ENCODE peak calls at places on chromosome 1, in nine cellular contexts. One of them, this sample, is unnamed. For H3K27me3, the result is how much of the 10 kb centered on the place peaks cover.

GRCh38 chr1:221722254-221723017 is 19.5 kb downstream of the DUSP10 start:
- DNase-seq in IMR-90: no peak
- DNase-seq in lower lobe of right lung: no peak
- DNase-seq in adrenal gland: no peak
- DNase-seq in pancreas: no peak
- DNase-seq in neural progenitor cell: no peak
- DNase-seq in cardiac muscle cell: no peak
- DNase-seq in stomach: no peak
- DNase-seq in fibroblast of lung: no peak
- DNase-seq in this sample: no peak

GRCh38 chr1:62082456-62083363 is 111.9 kb upstream of the L1TD1 start:
- DNase-seq in IMR-90: peak
- DNase-seq in lower lobe of right lung: no peak
- DNase-seq in adrenal gland: peak
- DNase-seq in pancreas: no peak
- DNase-seq in neural progenitor cell: peak
- DNase-seq in cardiac muscle cell: peak
- DNase-seq in stomach: peak
- DNase-seq in fibroblast of lung: peak
- DNase-seq in this sample: no peak

GRCh38 chr1:970973-971730 is 4.9 kb downstream of the PLEKHN1 start:
- DNase-seq in IMR-90: no peak
- DNase-seq in lower lobe of right lung: no peak
- DNase-seq in adrenal gland: no peak
- DNase-seq in pancreas: no peak
- DNase-seq in neural progenitor cell: no peak
- DNase-seq in cardiac muscle cell: no peak
- DNase-seq in stomach: no peak
- DNase-seq in fibroblast of lung: no peak
- DNase-seq in this sample: no peak

GRCh38 chr1:208479435-208479834 is 235.3 kb upstream of the PLXNA2 start:
- DNase-seq in IMR-90: no peak
- DNase-seq in lower lobe of right lung: no peak
- DNase-seq in adrenal gland: no peak
- DNase-seq in pancreas: no peak
- DNase-seq in neural progenitor cell: no peak
- DNase-seq in cardiac muscle cell: no peak
- DNase-seq in stomach: no peak
- DNase-seq in fibroblast of lung: no peak
- DNase-seq in this sample: no peak

GRCh38 chr1:147611021-147611426 is 59.3 kb downstream of the ACP6 start:
- DNase-seq in IMR-90: no peak
- DNase-seq in lower lobe of right lung: no peak
- DNase-seq in adrenal gland: no peak
- DNase-seq in pancreas: no peak
- DNase-seq in neural progenitor cell: no peak
- DNase-seq in cardiac muscle cell: no peak
- DNase-seq in stomach: no peak
- DNase-seq in fibroblast of lung: no peak
- DNase-seq in this sample: no peak

GRCh38 chr1:156498447-156499193 is 2.0 kb downstream of the MEF2D start:
- DNase-seq in IMR-90: peak
- DNase-seq in lower lobe of right lung: no peak
- DNase-seq in adrenal gland: peak
- DNase-seq in pancreas: peak
- DNase-seq in neural progenitor cell: no peak
- DNase-seq in cardiac muscle cell: peak
- DNase-seq in stomach: peak
- DNase-seq in fibroblast of lung: peak
- DNase-seq in this sample: peak

GRCh38 chr1:184153731-184154130 is 102.2 kb downstream of the TSEN15 start:
- DNase-seq in IMR-90: no peak
- DNase-seq in lower lobe of right lung: no peak
- DNase-seq in adrenal gland: no peak
- DNase-seq in pancreas: no peak
- DNase-seq in neural progenitor cell: no peak
- DNase-seq in cardiac muscle cell: no peak
- DNase-seq in stomach: no peak
- DNase-seq in fibroblast of lung: no peak
- DNase-seq in this sample: no peak

GRCh38 chr1:186812560-186812959 is 16.2 kb upstream of the PLA2G4A start:
- DNase-seq in IMR-90: peak
- DNase-seq in lower lobe of right lung: no peak
- DNase-seq in adrenal gland: no peak
- DNase-seq in pancreas: no peak
- DNase-seq in neural progenitor cell: no peak
- DNase-seq in cardiac muscle cell: peak
- DNase-seq in stomach: no peak
- DNase-seq in fibroblast of lung: peak
- DNase-seq in this sample: no peak

GRCh38 chr1:27455166-27455811 is 34.7 kb downstream of the WASF2 start:
- DNase-seq in IMR-90: no peak
- DNase-seq in lower lobe of right lung: no peak
- DNase-seq in adrenal gland: no peak
- DNase-seq in pancreas: no peak
- DNase-seq in neural progenitor cell: no peak
- DNase-seq in cardiac muscle cell: no peak
- DNase-seq in stomach: no peak
- DNase-seq in fibroblast of lung: no peak
- DNase-seq in this sample: no peak

GRCh38 chr1:188782220-188782841 is 1695.3 kb downstream of the BRINP3 start:
- DNase-seq in IMR-90: peak
- DNase-seq in lower lobe of right lung: no peak
- DNase-seq in adrenal gland: peak
- DNase-seq in pancreas: no peak
- DNase-seq in neural progenitor cell: peak
- DNase-seq in cardiac muscle cell: peak
- DNase-seq in stomach: no peak
- DNase-seq in fibroblast of lung: peak
- DNase-seq in this sample: no peak
- TF ChIP-seq CTCF in IMR-90: peak
- TF ChIP-seq CTCF in lower lobe of right lung: peak
- TF ChIP-seq CTCF in adrenal gland: peak
- TF ChIP-seq CTCF in pancreas: no peak
- TF ChIP-seq CTCF in neural progenitor cell: peak
- TF ChIP-seq CTCF in cardiac muscle cell: peak
- TF ChIP-seq CTCF in stomach: peak
- TF ChIP-seq CTCF in fibroblast of lung: peak
- TF ChIP-seq CTCF in this sample: peak

DNA sequence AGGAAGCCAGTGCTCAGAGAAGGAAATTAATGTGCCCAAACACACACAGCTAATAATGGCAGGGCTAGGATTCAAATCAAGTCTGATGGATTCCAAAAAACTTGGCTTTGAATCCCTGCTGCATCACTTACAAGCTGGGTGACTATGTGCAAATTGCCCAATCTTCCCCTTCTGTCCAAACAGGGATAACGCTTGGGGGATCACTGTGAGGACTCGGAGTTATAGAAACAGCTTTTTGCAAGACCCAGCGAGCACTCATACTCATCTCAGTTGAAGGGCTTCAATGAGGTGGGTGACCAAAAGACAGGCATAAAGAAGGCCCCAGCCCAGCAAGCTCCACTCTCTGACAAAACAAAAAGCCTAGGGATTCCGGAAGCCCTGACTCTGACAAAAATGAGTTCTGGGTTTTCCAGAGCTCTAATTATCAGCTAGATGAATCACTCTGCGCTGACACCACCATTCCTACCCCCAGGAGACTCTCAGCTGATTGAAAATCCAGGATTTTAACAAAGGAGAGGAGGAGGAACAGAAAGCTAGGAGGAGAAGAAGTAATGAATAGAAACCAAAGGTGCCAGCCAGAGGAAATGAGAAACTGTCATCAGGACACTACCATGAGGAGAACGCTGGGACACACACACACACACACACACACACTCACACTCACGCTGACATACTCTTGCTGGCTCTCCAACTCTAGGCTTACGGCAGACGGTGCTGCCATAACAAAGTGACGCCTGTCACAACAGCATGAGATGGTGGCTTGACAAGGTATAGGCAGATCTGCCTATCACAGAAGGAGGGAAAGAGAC is 1.6 kb upstream of the STK40 start:
- DNase-seq in IMR-90: peak
- DNase-seq in lower lobe of right lung: no peak
- DNase-seq in adrenal gland: no peak
- DNase-seq in pancreas: no peak
- DNase-seq in neural progenitor cell: peak
- DNase-seq in cardiac muscle cell: peak
- DNase-seq in stomach: no peak
- DNase-seq in fibroblast of lung: peak
- DNase-seq in this sample: no peak
- H3K4me3 ChIP-seq in IMR-90: no peak
- H3K4me3 ChIP-seq in lower lobe of right lung: peak
- H3K4me3 ChIP-seq in adrenal gland: no peak
- H3K4me3 ChIP-seq in pancreas: no peak
- H3K4me3 ChIP-seq in neural progenitor cell: peak
- H3K4me3 ChIP-seq in cardiac muscle cell: no peak
- H3K4me3 ChIP-seq in stomach: peak
- H3K4me3 ChIP-seq in fibroblast of lung: peak
- H3K4me3 ChIP-seq in this sample: peak

DNA sequence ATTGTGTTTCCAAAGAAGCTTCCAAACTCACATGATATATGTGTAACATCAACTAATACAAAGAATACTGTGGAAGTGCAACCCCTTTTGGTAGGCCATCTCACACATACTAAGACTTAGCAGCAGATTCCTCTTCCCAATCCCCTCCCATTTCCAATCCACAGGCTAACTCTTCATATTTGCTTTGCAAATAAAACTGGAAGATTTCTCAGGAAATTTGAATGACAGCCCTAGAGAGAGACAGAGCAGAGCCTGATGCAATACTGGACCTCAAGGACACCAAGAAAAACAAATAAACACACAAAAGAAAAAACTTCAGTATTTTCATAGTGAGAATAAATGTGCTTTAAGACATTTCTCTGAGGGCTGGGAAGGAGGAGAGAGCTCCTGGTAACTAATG is 190.2 kb upstream of the BRINP3 start:
- DNase-seq in IMR-90: no peak
- DNase-seq in lower lobe of right lung: no peak
- DNase-seq in adrenal gland: no peak
- DNase-seq in pancreas: no peak
- DNase-seq in neural progenitor cell: no peak
- DNase-seq in cardiac muscle cell: no peak
- DNase-seq in stomach: no peak
- DNase-seq in fibroblast of lung: no peak
- DNase-seq in this sample: no peak
- H3K27me3 ChIP-seq in IMR-90: under half
- H3K27me3 ChIP-seq in lower lobe of right lung: under half
- H3K27me3 ChIP-seq in adrenal gland: under half
- H3K27me3 ChIP-seq in pancreas: under half
- H3K27me3 ChIP-seq in neural progenitor cell: under half
- H3K27me3 ChIP-seq in cardiac muscle cell: under half
- H3K27me3 ChIP-seq in stomach: under half
- H3K27me3 ChIP-seq in fibroblast of lung: under half
- H3K27me3 ChIP-seq in this sample: under half

GRCh38 chr1:152735648-152736047 is 22.2 kb upstream of the KPRP start:
- DNase-seq in IMR-90: no peak
- DNase-seq in lower lobe of right lung: no peak
- DNase-seq in adrenal gland: no peak
- DNase-seq in pancreas: no peak
- DNase-seq in neural progenitor cell: no peak
- DNase-seq in cardiac muscle cell: no peak
- DNase-seq in stomach: no peak
- DNase-seq in fibroblast of lung: no peak
- DNase-seq in this sample: no peak
- TF ChIP-seq CTCF in IMR-90: no peak
- TF ChIP-seq CTCF in lower lobe of right lung: no peak
- TF ChIP-seq CTCF in adrenal gland: no peak
- TF ChIP-seq CTCF in pancreas: no peak
- TF ChIP-seq CTCF in neural progenitor cell: no peak
- TF ChIP-seq CTCF in cardiac muscle cell: no peak
- TF ChIP-seq CTCF in stomach: no peak
- TF ChIP-seq CTCF in fibroblast of lung: peak
- TF ChIP-seq CTCF in this sample: no peak

GRCh38 chr1:20625176-20626097 is 7.8 kb upstream of the PINK1 start:
- DNase-seq in IMR-90: no peak
- DNase-seq in lower lobe of right lung: no peak
- DNase-seq in adrenal gland: no peak
- DNase-seq in pancreas: no peak
- DNase-seq in neural progenitor cell: no peak
- DNase-seq in cardiac muscle cell: no peak
- DNase-seq in stomach: no peak
- DNase-seq in fibroblast of lung: no peak
- DNase-seq in this sample: no peak
- H3K4me3 ChIP-seq in IMR-90: no peak
- H3K4me3 ChIP-seq in lower lobe of right lung: no peak
- H3K4me3 ChIP-seq in adrenal gland: no peak
- H3K4me3 ChIP-seq in pancreas: no peak
- H3K4me3 ChIP-seq in neural progenitor cell: no peak
- H3K4me3 ChIP-seq in cardiac muscle cell: no peak
- H3K4me3 ChIP-seq in stomach: no peak
- H3K4me3 ChIP-seq in fibroblast of lung: no peak
- H3K4me3 ChIP-seq in this sample: no peak

DNA sequence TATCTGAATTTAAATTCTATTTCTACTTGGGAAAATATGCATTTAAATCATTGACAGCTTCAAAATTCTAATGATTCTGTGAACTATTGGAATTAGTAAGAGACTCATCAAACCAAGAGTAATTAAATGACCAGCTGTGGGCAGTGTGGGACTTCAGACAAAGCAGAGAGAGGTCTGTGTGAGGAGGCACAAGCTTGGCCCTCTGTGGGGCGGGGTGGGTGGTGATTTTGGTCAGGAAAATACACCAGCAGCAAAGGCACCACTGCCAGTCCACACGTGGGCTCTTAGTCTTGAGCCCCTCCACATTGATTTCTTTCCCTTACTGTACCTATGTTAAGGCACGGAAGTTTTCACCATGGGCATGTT is 39.2 kb upstream of the RAB4A start:
- DNase-seq in IMR-90: no peak
- DNase-seq in lower lobe of right lung: no peak
- DNase-seq in adrenal gland: no peak
- DNase-seq in pancreas: no peak
- DNase-seq in neural progenitor cell: no peak
- DNase-seq in cardiac muscle cell: no peak
- DNase-seq in stomach: no peak
- DNase-seq in fibroblast of lung: no peak
- DNase-seq in this sample: no peak
- H3K27me3 ChIP-seq in IMR-90: under half
- H3K27me3 ChIP-seq in lower lobe of right lung: under half
- H3K27me3 ChIP-seq in adrenal gland: under half
- H3K27me3 ChIP-seq in pancreas: under half
- H3K27me3 ChIP-seq in neural progenitor cell: under half
- H3K27me3 ChIP-seq in cardiac muscle cell: under half
- H3K27me3 ChIP-seq in stomach: under half
- H3K27me3 ChIP-seq in fibroblast of lung: under half
- H3K27me3 ChIP-seq in this sample: under half

GRCh38 chr1:178361847-178362246 is 134.9 kb downstream of the CLEC20A start:
- DNase-seq in IMR-90: no peak
- DNase-seq in lower lobe of right lung: no peak
- DNase-seq in adrenal gland: no peak
- DNase-seq in pancreas: no peak
- DNase-seq in neural progenitor cell: no peak
- DNase-seq in cardiac muscle cell: no peak
- DNase-seq in stomach: no peak
- DNase-seq in fibroblast of lung: no peak
- DNase-seq in this sample: no peak
- TF ChIP-seq CTCF in IMR-90: no peak
- TF ChIP-seq CTCF in lower lobe of right lung: no peak
- TF ChIP-seq CTCF in adrenal gland: no peak
- TF ChIP-seq CTCF in pancreas: no peak
- TF ChIP-seq CTCF in neural progenitor cell: no peak
- TF ChIP-seq CTCF in cardiac muscle cell: no peak
- TF ChIP-seq CTCF in stomach: no peak
- TF ChIP-seq CTCF in fibroblast of lung: no peak
- TF ChIP-seq CTCF in this sample: no peak

This sample was measured in left ventricle myocardium inferior.